ENCODE peak calls at places on chromosomes 11 and 22, in four cellular contexts. R, D, N and A are unnamed samples.

GRCh38 chr11:67420147-67420645 is 4.7 kb downstream of the CARNS1 start:
- DNase-seq in R (no peak), D (no peak), N (no peak), A (no peak)

GRCh38 chr11:3104051-3104714 is 47.0 kb upstream of the CARS1 start:
- DNase-seq in R (no peak), D (no peak), N (no peak), A (no peak)

GRCh38 chr11:86497310-86497709 is 122.6 kb downstream of the CCDC81 start:
- DNase-seq in R (no peak), D (no peak), N (no peak), A (no peak)

GRCh38 chr11:111265421-111265820 is 19.9 kb downstream of the POU2AF2 start:
- DNase-seq in R (no peak), D (no peak), N (no peak), A (no peak)

GRCh38 chr11:86916330-86916729 is 38.9 kb downstream of the FZD4 start:
- DNase-seq in R (peak; percentile 60), D (no peak), N (no peak), A (no peak)

GRCh38 chr11:125942276-125942611 is 3.6 kb upstream of the VSIG10L2 start:
- DNase-seq in R (no peak), D (no peak), N (no peak), A (no peak)

GRCh38 chr11:116059909-116060308 is 555.7 kb upstream of the CADM1 start:
- DNase-seq in R (no peak), D (no peak), N (no peak), A (no peak)

GRCh38 chr22:27387561-27387960 is 414.0 kb downstream of the MN1 start:
- DNase-seq in R (no peak), D (no peak), N (no peak), A (no peak)

GRCh38 chr11:18371279-18371678 is 23.1 kb upstream of the LDHA start:
- DNase-seq in R (no peak), D (no peak), N (peak; percentile 20), A (no peak)

GRCh38 chr22:41917906-41918791 is 3.3 kb upstream of the SHISA8 start:
- DNase-seq in R (no peak), D (no peak), N (no peak), A (no peak)

GRCh38 chr11:105132716-105133511 is 6.7 kb downstream of the CARD18 start:
- DNase-seq in R (no peak), D (peak; percentile 6), N (no peak), A (no peak)

GRCh38 chr22:22201185-22201924 is 43.2 kb upstream of the VPREB1 start:
- DNase-seq in R (peak; percentile 30), D (peak; percentile 25), N (peak; percentile 95), A (peak; percentile 50)

GRCh38 chr22:24133187-24133965 is 47.9 kb upstream of the SUSD2 start:
- DNase-seq in R (no peak), D (no peak), N (no peak), A (peak; percentile 42)

GRCh38 chr11:102517670-102518069 is 12.9 kb downstream of the MMP7 start:
- DNase-seq in R (no peak), D (no peak), N (no peak), A (no peak)

GRCh38 chr11:66467034-66467659 is 442 bp downstream of the PELI3 start:
- DNase-seq in R (peak; percentile 73), D (no peak), N (no peak), A (peak; percentile 57)

GRCh38 chr11:11976476-11977187 is 31.8 kb downstream of the DKK3 start:
- DNase-seq in R (no peak), D (no peak), N (no peak), A (no peak)

GRCh38 chr11:130578738-130579368 is 130.4 kb downstream of the ADAMTS15 start:
- DNase-seq in R (no peak), D (no peak), N (no peak), A (no peak)

GRCh38 chr11:131776211-131776610 is 405.8 kb downstream of the NTM start:
- DNase-seq in R (no peak), D (no peak), N (no peak), A (no peak)

GRCh38 chr11:123268118-123268517 is 73.1 kb upstream of the CLMP start:
- DNase-seq in R (no peak), D (no peak), N (no peak), A (no peak)

GRCh38 chr11:122882809-122883681 is 486 bp downstream of the JHY start:
- DNase-seq in R (peak; percentile 60), D (peak; percentile 7), N (peak; percentile 8), A (peak; percentile 74)

GRCh38 chr11:33089776-33090175 is 50.4 kb downstream of the TCP11L1 start:
- DNase-seq in R (no peak), D (no peak), N (no peak), A (no peak)

GRCh38 chr11:125258626-125259025 is 94.1 kb downstream of the PKNOX2 start:
- DNase-seq in R (no peak), D (no peak), N (no peak), A (no peak)

GRCh38 chr11:109298865-109299264 is 123.1 kb upstream of the C11orf87 start:
- DNase-seq in R (no peak), D (no peak), N (no peak), A (no peak)

GRCh38 chr22:36239401-36240171 is at the start of gene APOL2:
- DNase-seq in R (peak; percentile 82), D (peak; percentile 94), N (peak; percentile 78), A (peak; percentile 85)

GRCh38 chr11:107017104-107017432 is 1.2 kb downstream of the GUCY1A2 start:
- DNase-seq in R (no peak), D (no peak), N (no peak), A (no peak)

GRCh38 chr11:62322524-62322923 is 14.7 kb upstream of the ASRGL1 start:
- DNase-seq in R (no peak), D (no peak), N (no peak), A (no peak)

GRCh38 chr11:2074266-2074825 is 64.8 kb downstream of the IGF2 start:
- DNase-seq in R (no peak), D (no peak), N (peak; percentile 74), A (peak; percentile 60)

GRCh38 chr22:41401781-41402648 is 20.3 kb downstream of the TEF start:
- DNase-seq in R (peak; percentile 57), D (peak; percentile 70), N (no peak), A (no peak)

GRCh38 chr11:3950996-3951662 is 95.7 kb downstream of the STIM1 start:
- DNase-seq in R (no peak), D (peak; percentile 50), N (no peak), A (no peak)

GRCh38 chr11:58334708-58335107 is 24.2 kb downstream of the OR5B17 start:
- DNase-seq in R (no peak), D (no peak), N (no peak), A (no peak)

GRCh38 chr11:122309262-122309925 is 193.4 kb upstream of the BLID start:
- DNase-seq in R (no peak), D (no peak), N (no peak), A (no peak)

GRCh38 chr11:123362941-123363340 is 67.1 kb upstream of the GRAMD1B start:
- DNase-seq in R (no peak), D (no peak), N (no peak), A (no peak)

GRCh38 chr11:60357771-60358170 is 20.6 kb upstream of the MS4A7 start:
- DNase-seq in R (no peak), D (no peak), N (no peak), A (no peak)

GRCh38 chr22:22553735-22554134 is 5.3 kb downstream of the PRAME start:
- DNase-seq in R (no peak), D (no peak), N (peak; percentile 66), A (no peak)

GRCh38 chr11:75523189-75523588 is 2.6 kb downstream of the GDPD5 start:
- DNase-seq in R (no peak), D (no peak), N (no peak), A (no peak)

GRCh38 chr22:49091917-49092545 is 735.6 kb downstream of the BRD1 start:
- DNase-seq in R (no peak), D (no peak), N (no peak), A (no peak)

GRCh38 chr22:46090631-46091201 is 59.6 kb upstream of the PPARA start:
- DNase-seq in R (no peak), D (no peak), N (no peak), A (no peak)
- TF ChIP-seq CTCF in R (no peak), D (no peak), N (no peak), A (no peak)

DNA sequence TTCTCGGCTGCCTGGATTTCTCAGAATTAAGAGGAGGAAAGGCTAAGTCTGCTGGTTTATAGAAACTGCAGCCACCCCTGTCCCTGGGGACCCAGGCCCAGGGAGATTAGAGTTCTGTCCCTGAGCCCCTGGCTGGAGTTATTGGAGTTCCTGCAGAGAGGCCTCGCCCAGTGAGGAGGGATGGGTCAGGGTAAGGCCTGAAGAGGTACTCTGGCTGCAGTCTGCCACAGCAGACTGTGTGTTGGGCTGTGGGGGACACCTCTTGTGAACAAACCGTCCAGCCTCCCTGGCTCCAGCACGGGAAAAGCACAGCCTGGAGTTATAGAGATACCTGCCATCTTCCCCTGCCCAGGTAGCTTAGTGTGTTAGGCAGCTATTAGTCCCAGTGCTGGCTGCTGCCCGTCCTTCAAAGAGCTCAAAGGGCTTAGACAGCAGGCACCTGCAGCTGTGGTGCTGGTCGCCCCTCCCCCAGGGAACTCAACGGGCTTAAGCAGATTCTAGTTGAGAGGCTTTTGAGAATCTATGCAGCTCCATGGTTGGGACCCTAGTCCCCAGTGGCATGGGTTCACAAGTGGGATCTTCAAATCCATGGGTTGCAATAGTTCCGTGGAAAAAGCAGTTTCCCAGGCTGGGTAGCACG is 36.6 kb upstream of the MUC15 start:
- DNase-seq in R (no peak), D (no peak), N (no peak), A (no peak)
- TF ChIP-seq HMGXB4 in R (no peak), D (no peak), N (no peak), A (no peak)

DNA sequence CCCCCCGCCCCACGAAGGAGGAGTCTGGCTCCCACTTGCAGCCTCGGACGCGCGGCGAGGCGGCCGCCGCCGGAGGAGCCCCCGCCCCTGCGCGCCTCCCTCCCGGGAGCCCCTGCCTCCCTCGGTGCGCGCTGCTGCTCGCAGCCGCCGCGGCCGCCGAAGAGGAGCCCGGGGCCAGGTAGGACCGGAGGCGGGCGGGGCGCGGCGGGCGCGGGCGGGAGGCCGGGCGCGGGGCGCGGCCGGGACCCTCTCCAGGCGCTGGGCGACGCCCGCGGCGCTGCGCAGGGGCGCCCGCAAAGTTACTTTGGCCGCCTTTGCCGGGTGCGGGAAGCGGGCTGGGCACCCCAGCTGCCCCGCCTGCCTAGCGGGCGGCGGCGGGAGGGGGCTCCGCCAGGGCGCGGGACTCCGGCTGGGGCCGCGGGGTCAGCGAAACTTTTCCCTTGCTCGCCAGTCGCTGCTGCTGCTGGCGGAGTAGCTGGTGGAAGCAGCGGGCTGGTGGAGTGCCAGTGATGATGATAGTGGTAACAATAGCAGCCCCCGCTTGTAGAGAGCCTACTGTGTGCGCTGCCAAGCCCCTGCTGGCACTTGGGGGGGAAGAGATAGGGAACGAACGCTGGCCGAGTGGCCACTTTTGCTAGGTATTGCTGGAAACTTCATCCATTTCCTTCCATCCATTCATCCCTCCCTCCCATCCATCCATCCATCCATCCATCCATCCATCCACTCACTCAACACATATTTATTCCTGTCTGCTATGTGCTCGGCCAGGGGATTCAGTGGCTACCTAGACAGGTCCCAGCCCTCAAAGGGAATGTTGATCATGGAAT is at the start of gene MPPED1:
- DNase-seq in R (no peak), D (no peak), N (no peak), A (no peak)
- TF ChIP-seq CTCF in R (no peak), D (no peak), N (no peak), A (no peak)

GRCh38 chr11:91792779-91793262 is 431.8 kb upstream of the FAT3 start:
- DNase-seq in R (no peak), D (no peak), N (peak; percentile 16), A (no peak)

GRCh38 chr11:91796999-91797398 is 427.6 kb upstream of the FAT3 start:
- DNase-seq in R (peak; percentile 5), D (no peak), N (no peak), A (no peak)

GRCh38 chr11:91798240-91798639 is 426.4 kb upstream of the FAT3 start:
- DNase-seq in R (no peak), D (no peak), N (no peak), A (no peak)

GRCh38 chr11:91794146-91794545 is 430.5 kb upstream of the FAT3 start:
- DNase-seq in R (no peak), D (no peak), N (peak; percentile 17), A (no peak)

GRCh38 chr11:91795139-91795887 is 429.3 kb upstream of the FAT3 start:
- DNase-seq in R (no peak), D (no peak), N (no peak), A (no peak)
- TF ChIP-seq HMGXB4 in R (no peak), D (no peak), N (no peak), A (no peak)